ENCODE peak calls at places on chromosomes 11 and 22, in six cellular contexts. One of them, this sample, is unnamed.

GRCh38 chr11:119120639-119121007 is 757 bp upstream of the HINFP start:
- DNase-seq in right atrium auricular region: no peak
- DNase-seq in endothelial cell: no peak
- DNase-seq in psoas muscle: no peak
- DNase-seq in GM20000: no peak
- DNase-seq in A549: no peak
- DNase-seq in this sample: no peak

GRCh38 chr22:19066531-19067271 is 55.5 kb downstream of the DGCR2 start:
- DNase-seq in right atrium auricular region: peak; percentile 40
- DNase-seq in endothelial cell: no peak
- DNase-seq in psoas muscle: peak; percentile 42
- DNase-seq in GM20000: no peak
- DNase-seq in A549: no peak
- DNase-seq in this sample: no peak

GRCh38 chr22:50008151-50009040 is 4.2 kb downstream of the IL17REL start:
- DNase-seq in right atrium auricular region: no peak
- DNase-seq in endothelial cell: no peak
- DNase-seq in psoas muscle: no peak
- DNase-seq in GM20000: no peak
- DNase-seq in A549: no peak
- DNase-seq in this sample: no peak

GRCh38 chr22:47266329-47266728 is 503.9 kb downstream of the TBC1D22A start:
- DNase-seq in right atrium auricular region: no peak
- DNase-seq in endothelial cell: no peak
- DNase-seq in psoas muscle: no peak
- DNase-seq in GM20000: no peak
- DNase-seq in A549: no peak
- DNase-seq in this sample: no peak

GRCh38 chr11:81869337-81870065 is 864.2 kb downstream of the FAM181B start:
- DNase-seq in right atrium auricular region: no peak
- DNase-seq in endothelial cell: no peak
- DNase-seq in psoas muscle: no peak
- DNase-seq in GM20000: peak; percentile 52
- DNase-seq in A549: no peak
- DNase-seq in this sample: peak; percentile 32

GRCh38 chr22:39558254-39558727 is 12.3 kb upstream of the CACNA1I start:
- DNase-seq in right atrium auricular region: no peak
- DNase-seq in endothelial cell: no peak
- DNase-seq in psoas muscle: no peak
- DNase-seq in GM20000: no peak
- DNase-seq in A549: no peak
- DNase-seq in this sample: no peak

GRCh38 chr11:43735931-43736330 is 55.4 kb downstream of the HSD17B12 start:
- DNase-seq in right atrium auricular region: no peak
- DNase-seq in endothelial cell: no peak
- DNase-seq in psoas muscle: no peak
- DNase-seq in GM20000: no peak
- DNase-seq in A549: no peak
- DNase-seq in this sample: no peak

GRCh38 chr11:1917523-1918435 is 1.7 kb upstream of the TNNT3 start:
- DNase-seq in right atrium auricular region: no peak
- DNase-seq in endothelial cell: no peak
- DNase-seq in psoas muscle: peak; percentile 59
- DNase-seq in GM20000: peak; percentile 54
- DNase-seq in A549: no peak
- DNase-seq in this sample: peak; percentile 53

GRCh38 chr11:72045849-72046248 is 34.5 kb downstream of the NUMA1 start:
- DNase-seq in right atrium auricular region: no peak
- DNase-seq in endothelial cell: no peak
- DNase-seq in psoas muscle: no peak
- DNase-seq in GM20000: no peak
- DNase-seq in A549: no peak
- DNase-seq in this sample: no peak

GRCh38 chr22:41405588-41405987 is 23.8 kb downstream of the TEF start:
- DNase-seq in right atrium auricular region: no peak
- DNase-seq in endothelial cell: no peak
- DNase-seq in psoas muscle: no peak
- DNase-seq in GM20000: peak; percentile 49
- DNase-seq in A549: no peak
- DNase-seq in this sample: peak; percentile 43

GRCh38 chr11:68150029-68150428 is 28.8 kb upstream of the CHKA start:
- DNase-seq in right atrium auricular region: peak; percentile 77
- DNase-seq in endothelial cell: peak; percentile 48
- DNase-seq in psoas muscle: no peak
- DNase-seq in GM20000: no peak
- DNase-seq in A549: no peak
- DNase-seq in this sample: no peak

GRCh38 chr11:63567044-63567840 is 4.1 kb upstream of the PLAAT2 start:
- DNase-seq in right atrium auricular region: peak; percentile 60
- DNase-seq in endothelial cell: no peak
- DNase-seq in psoas muscle: no peak
- DNase-seq in GM20000: peak; percentile 59
- DNase-seq in A549: peak; percentile 66
- DNase-seq in this sample: peak; percentile 62

GRCh38 chr11:88246680-88247079 is 71.4 kb upstream of the RAB38 start:
- DNase-seq in right atrium auricular region: no peak
- DNase-seq in endothelial cell: no peak
- DNase-seq in psoas muscle: no peak
- DNase-seq in GM20000: no peak
- DNase-seq in A549: no peak
- DNase-seq in this sample: no peak

GRCh38 chr11:35043933-35044332 is 95.0 kb upstream of the CD44 start:
- DNase-seq in right atrium auricular region: no peak
- DNase-seq in endothelial cell: no peak
- DNase-seq in psoas muscle: no peak
- DNase-seq in GM20000: no peak
- DNase-seq in A549: no peak
- DNase-seq in this sample: no peak

GRCh38 chr11:88288560-88288959 is 49.0 kb downstream of the CTSC start:
- DNase-seq in right atrium auricular region: no peak
- DNase-seq in endothelial cell: no peak
- DNase-seq in psoas muscle: no peak
- DNase-seq in GM20000: no peak
- DNase-seq in A549: no peak
- DNase-seq in this sample: no peak

GRCh38 chr11:65224939-65225283 is 36.9 kb upstream of the POLA2 start:
- DNase-seq in right atrium auricular region: peak; percentile 83
- DNase-seq in endothelial cell: no peak
- DNase-seq in psoas muscle: peak; percentile 52
- DNase-seq in GM20000: no peak
- DNase-seq in A549: peak; percentile 35
- DNase-seq in this sample: no peak

GRCh38 chr11:66327171-66328035 is 8.8 kb downstream of the RIN1 start:
- DNase-seq in right atrium auricular region: no peak
- DNase-seq in endothelial cell: no peak
- DNase-seq in psoas muscle: peak; percentile 41
- DNase-seq in GM20000: no peak
- DNase-seq in A549: no peak
- DNase-seq in this sample: no peak

GRCh38 chr22:31140746-31141145 is 438 bp upstream of the PLA2G3 start:
- DNase-seq in right atrium auricular region: no peak
- DNase-seq in endothelial cell: no peak
- DNase-seq in psoas muscle: no peak
- DNase-seq in GM20000: no peak
- DNase-seq in A549: no peak
- DNase-seq in this sample: no peak

GRCh38 chr11:9688716-9689511 is 25.0 kb downstream of the SWAP70 start:
- DNase-seq in right atrium auricular region: no peak
- DNase-seq in endothelial cell: no peak
- DNase-seq in psoas muscle: no peak
- DNase-seq in GM20000: peak; percentile 53
- DNase-seq in A549: no peak
- DNase-seq in this sample: peak; percentile 19

GRCh38 chr11:57539342-57539741 is 1.9 kb downstream of the SMTNL1 start:
- DNase-seq in right atrium auricular region: no peak
- DNase-seq in endothelial cell: no peak
- DNase-seq in psoas muscle: no peak
- DNase-seq in GM20000: no peak
- DNase-seq in A549: no peak
- DNase-seq in this sample: no peak

GRCh38 chr11:77311701-77312100 is 10.2 kb upstream of the GDPD4 start:
- DNase-seq in right atrium auricular region: no peak
- DNase-seq in endothelial cell: no peak
- DNase-seq in psoas muscle: no peak
- DNase-seq in GM20000: no peak
- DNase-seq in A549: no peak
- DNase-seq in this sample: no peak

GRCh38 chr11:77064648-77065217 is 2.0 kb upstream of the CAPN5 start:
- DNase-seq in right atrium auricular region: no peak
- DNase-seq in endothelial cell: no peak
- DNase-seq in psoas muscle: no peak
- DNase-seq in GM20000: peak; percentile 5
- DNase-seq in A549: no peak
- DNase-seq in this sample: no peak

GRCh38 chr11:75214411-75214821 is 26.2 kb upstream of the TPBGL start:
- DNase-seq in right atrium auricular region: no peak
- DNase-seq in endothelial cell: peak; percentile 96
- DNase-seq in psoas muscle: peak; percentile 73
- DNase-seq in GM20000: peak; percentile 70
- DNase-seq in A549: peak; percentile 80
- DNase-seq in this sample: peak; percentile 69

GRCh38 chr11:31808721-31809542 is 2.2 kb downstream of the PAX6 start:
- DNase-seq in right atrium auricular region: no peak
- DNase-seq in endothelial cell: no peak
- DNase-seq in psoas muscle: no peak
- DNase-seq in GM20000: no peak
- DNase-seq in A549: no peak
- DNase-seq in this sample: peak; percentile 29

GRCh38 chr11:103888541-103888951 is 147.9 kb upstream of the DDI1 start:
- DNase-seq in right atrium auricular region: no peak
- DNase-seq in endothelial cell: no peak
- DNase-seq in psoas muscle: no peak
- DNase-seq in GM20000: no peak
- DNase-seq in A549: no peak
- DNase-seq in this sample: no peak

GRCh38 chr11:45239733-45240132 is 46.4 kb downstream of the SYT13 start:
- DNase-seq in right atrium auricular region: no peak
- DNase-seq in endothelial cell: no peak
- DNase-seq in psoas muscle: no peak
- DNase-seq in GM20000: no peak
- DNase-seq in A549: no peak
- DNase-seq in this sample: no peak

GRCh38 chr22:30210235-30210831 is 36.2 kb downstream of the LIF start:
- DNase-seq in right atrium auricular region: no peak
- DNase-seq in endothelial cell: no peak
- DNase-seq in psoas muscle: no peak
- DNase-seq in GM20000: no peak
- DNase-seq in A549: peak; percentile 68
- DNase-seq in this sample: peak; percentile 2

GRCh38 chr11:13784848-13785247 is 116.4 kb downstream of the FAR1 start:
- DNase-seq in right atrium auricular region: no peak
- DNase-seq in endothelial cell: no peak
- DNase-seq in psoas muscle: no peak
- DNase-seq in GM20000: no peak
- DNase-seq in A549: no peak
- DNase-seq in this sample: no peak

GRCh38 chr11:61834278-61835004 is 6.3 kb downstream of the FADS2 start:
- DNase-seq in right atrium auricular region: peak; percentile 77
- DNase-seq in endothelial cell: peak; percentile 77
- DNase-seq in psoas muscle: peak; percentile 59
- DNase-seq in GM20000: peak; percentile 86
- DNase-seq in A549: no peak
- DNase-seq in this sample: peak; percentile 88

GRCh38 chr11:38824573-38824972 is 2226.5 kb upstream of the RAG2 start:
- DNase-seq in right atrium auricular region: no peak
- DNase-seq in endothelial cell: no peak
- DNase-seq in psoas muscle: no peak
- DNase-seq in GM20000: no peak
- DNase-seq in A549: no peak
- DNase-seq in this sample: no peak
- TF ChIP-seq CTCF in right atrium auricular region: no peak
- TF ChIP-seq CTCF in endothelial cell: peak; percentile 31
- TF ChIP-seq CTCF in psoas muscle: no peak
- TF ChIP-seq CTCF in GM20000: no peak
- TF ChIP-seq CTCF in A549: no peak
- TF ChIP-seq CTCF in this sample: peak; percentile 15

GRCh38 chr11:123672568-123672967 is 18.1 kb upstream of the SCN3B start:
- DNase-seq in right atrium auricular region: no peak
- DNase-seq in endothelial cell: no peak
- DNase-seq in psoas muscle: no peak
- DNase-seq in GM20000: no peak
- DNase-seq in A549: no peak
- DNase-seq in this sample: no peak
- TF ChIP-seq CTCF in right atrium auricular region: no peak
- TF ChIP-seq CTCF in endothelial cell: no peak
- TF ChIP-seq CTCF in psoas muscle: no peak
- TF ChIP-seq CTCF in GM20000: no peak
- TF ChIP-seq CTCF in A549: no peak
- TF ChIP-seq CTCF in this sample: no peak

GRCh38 chr11:112525270-112525669 is 264.6 kb upstream of the PLET1 start:
- DNase-seq in right atrium auricular region: peak; percentile 73
- DNase-seq in endothelial cell: no peak
- DNase-seq in psoas muscle: peak; percentile 19
- DNase-seq in GM20000: no peak
- DNase-seq in A549: no peak
- DNase-seq in this sample: no peak
- TF ChIP-seq CTCF in right atrium auricular region: no peak
- TF ChIP-seq CTCF in endothelial cell: no peak
- TF ChIP-seq CTCF in psoas muscle: no peak
- TF ChIP-seq CTCF in GM20000: no peak
- TF ChIP-seq CTCF in A549: no peak
- TF ChIP-seq CTCF in this sample: no peak

GRCh38 chr22:45756558-45756957 is 84.9 kb downstream of the ATXN10 start:
- DNase-seq in right atrium auricular region: no peak
- DNase-seq in endothelial cell: no peak
- DNase-seq in psoas muscle: no peak
- DNase-seq in GM20000: no peak
- DNase-seq in A549: no peak
- DNase-seq in this sample: no peak

GRCh38 chr22:45757936-45758335 is 86.3 kb downstream of the ATXN10 start:
- DNase-seq in right atrium auricular region: no peak
- DNase-seq in endothelial cell: no peak
- DNase-seq in psoas muscle: no peak
- DNase-seq in GM20000: no peak
- DNase-seq in A549: no peak
- DNase-seq in this sample: no peak

GRCh38 chr22:45754822-45755221 is 83.2 kb downstream of the ATXN10 start:
- DNase-seq in right atrium auricular region: no peak
- DNase-seq in endothelial cell: no peak
- DNase-seq in psoas muscle: peak; percentile 30
- DNase-seq in GM20000: no peak
- DNase-seq in A549: no peak
- DNase-seq in this sample: no peak

GRCh38 chr22:45758603-45759002 is 87.0 kb downstream of the ATXN10 start:
- DNase-seq in right atrium auricular region: no peak
- DNase-seq in endothelial cell: no peak
- DNase-seq in psoas muscle: no peak
- DNase-seq in GM20000: no peak
- DNase-seq in A549: no peak
- DNase-seq in this sample: no peak

DNA sequence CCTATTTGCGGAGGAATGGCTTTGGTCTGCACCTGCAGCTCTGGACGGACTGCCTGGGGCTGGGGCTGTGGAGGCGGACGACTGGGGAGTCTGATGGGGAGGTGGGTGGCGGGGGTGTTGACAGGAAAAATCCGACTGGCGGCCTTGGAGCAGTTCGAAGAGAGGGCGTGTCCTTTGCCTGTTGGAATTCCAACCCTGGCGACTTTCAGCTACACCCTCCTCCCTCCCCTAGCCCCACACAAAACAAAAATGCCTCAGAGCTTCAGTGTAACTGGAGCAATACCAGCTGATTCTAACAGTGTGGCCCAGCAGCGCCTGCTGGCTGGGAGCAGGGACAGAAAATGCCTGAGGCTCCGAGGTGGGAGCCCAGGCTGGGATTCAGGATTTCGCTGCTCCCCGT is 85.4 kb downstream of the ATXN10 start:
- DNase-seq in right atrium auricular region: no peak
- DNase-seq in endothelial cell: no peak
- DNase-seq in psoas muscle: no peak
- DNase-seq in GM20000: no peak
- DNase-seq in A549: no peak
- DNase-seq in this sample: no peak
- TF ChIP-seq CTCF in right atrium auricular region: peak; percentile 47
- TF ChIP-seq CTCF in endothelial cell: no peak
- TF ChIP-seq CTCF in psoas muscle: no peak
- TF ChIP-seq CTCF in GM20000: no peak
- TF ChIP-seq CTCF in A549: no peak
- TF ChIP-seq CTCF in this sample: no peak

This sample was measured in GM13977.